ENCODE peak calls at places on chromosomes 11 and 22, in ten cellular contexts. L is iPS-NIHi11; Z is activated CD4-positive, alpha-beta T cell treated with anti-CD3 and anti-CD28 coated beads, Interleukin-2, amount 10 ng/mL, durations not matched to agents 24 days and 14 days; X is myocyte; C is endothelial cell; Y is HCEC 1CT; U is GM03348; V is LoVo; M is stimulated activated CD8-positive, alpha-beta memory T cell treated with anti-CD3 and anti-CD28 coated beads, Interleukin-15, amount 100 ng/mL, for 1 hour; S is osteocyte. O is an unnamed sample.

GRCh38 chr11:115168229-115168671 is 336.0 kb downstream of the CADM1 start:
- DNase-seq in L (no peak), Z (no peak), X (peak), C (no peak), Y (no peak), U (no peak), V (no peak), M (no peak), S (peak), O (peak)

GRCh38 chr11:8229299-8230177 is 34.1 kb downstream of the LMO1 start:
- DNase-seq in L (no peak), Z (no peak), X (no peak), C (no peak), Y (no peak), U (no peak), V (peak), M (no peak), S (no peak), O (peak)

GRCh38 chr11:61609970-61610347 is 29.1 kb upstream of the SYT7 start:
- DNase-seq in L (peak), Z (no peak), X (no peak), C (no peak), Y (no peak), U (peak), V (no peak), M (no peak), S (no peak), O (peak)

GRCh38 chr11:106990322-106990721 is 28.0 kb downstream of the GUCY1A2 start:
- DNase-seq in L (no peak), Z (no peak), X (no peak), C (no peak), Y (no peak), U (no peak), V (no peak), M (no peak), S (no peak), O (no peak)

GRCh38 chr11:78420796-78421209 is 3.2 kb upstream of the GAB2 start:
- DNase-seq in L (no peak), Z (peak), X (peak), C (no peak), Y (peak), U (peak), V (no peak), M (no peak), S (no peak), O (peak)

GRCh38 chr11:131579932-131580387 is 209.5 kb downstream of the NTM start:
- DNase-seq in L (peak), Z (no peak), X (peak), C (peak), Y (peak), U (peak), V (peak), M (no peak), S (no peak), O (peak)

GRCh38 chr11:61162092-61162935 is 1.1 kb upstream of the VPS37C start:
- DNase-seq in L (peak), Z (peak), X (peak), C (no peak), Y (peak), U (no peak), V (peak), M (no peak), S (no peak), O (peak)

GRCh38 chr11:44826922-44827643 is 100.3 kb downstream of the TSPAN18 start:
- DNase-seq in L (no peak), Z (no peak), X (no peak), C (no peak), Y (no peak), U (no peak), V (no peak), M (no peak), S (no peak), O (no peak)

GRCh38 chr11:92125316-92125715 is 99.3 kb upstream of the FAT3 start:
- DNase-seq in L (no peak), Z (no peak), X (no peak), C (no peak), Y (no peak), U (peak), V (no peak), M (no peak), S (no peak), O (no peak)

GRCh38 chr11:47164321-47164720 is 12.4 kb downstream of the ARFGAP2 start:
- DNase-seq in L (no peak), Z (no peak), X (no peak), C (no peak), Y (no peak), U (no peak), V (no peak), M (no peak), S (no peak), O (no peak)

GRCh38 chr11:34650528-34650927 is 29.6 kb downstream of the EHF start:
- DNase-seq in L (no peak), Z (peak), X (no peak), C (no peak), Y (no peak), U (no peak), V (no peak), M (peak), S (no peak), O (no peak)

GRCh38 chr22:49027122-49027670 is 800.5 kb downstream of the BRD1 start:
- DNase-seq in L (no peak), Z (no peak), X (no peak), C (no peak), Y (no peak), U (no peak), V (no peak), M (no peak), S (no peak), O (no peak)

GRCh38 chr11:27571151-27571840 is 64.7 kb upstream of the LIN7C start:
- DNase-seq in L (no peak), Z (no peak), X (no peak), C (no peak), Y (no peak), U (peak), V (no peak), M (no peak), S (no peak), O (no peak)

O was measured in bronchial epithelial cell.